ENCODE peak calls at places on chromosome 2, in four cellular contexts. One of them, this sample, is unnamed.

GRCh38 chr2:235692671-235693171 is 198.9 kb downstream of the AGAP1 start:
- DNase-seq in SK-N-SH: no peak
- DNase-seq in H1: no peak
- DNase-seq in K562: no peak
- DNase-seq in this sample: no peak

GRCh38 chr2:36178384-36178783 is 177.2 kb upstream of the CRIM1 start:
- DNase-seq in SK-N-SH: no peak
- DNase-seq in H1: no peak
- DNase-seq in K562: no peak
- DNase-seq in this sample: no peak

GRCh38 chr2:199379251-199379650 is 78.5 kb downstream of the SATB2 start:
- DNase-seq in SK-N-SH: no peak
- DNase-seq in H1: no peak
- DNase-seq in K562: no peak
- DNase-seq in this sample: no peak

GRCh38 chr2:10269291-10269690 is 33.4 kb upstream of the HPCAL1 start:
- DNase-seq in K562: no peak
- DNase-seq in H1: no peak
- DNase-seq in SK-N-SH: no peak
- DNase-seq in this sample: peak

GRCh38 chr2:349390-349789 is 61.5 kb upstream of the ALKAL2 start:
- DNase-seq in SK-N-SH: no peak
- DNase-seq in K562: no peak
- DNase-seq in H1: no peak
- DNase-seq in this sample: no peak

GRCh38 chr2:161578998-161579397 is 45.2 kb upstream of the SLC4A10 start:
- DNase-seq in SK-N-SH: no peak
- DNase-seq in H1: no peak
- DNase-seq in K562: no peak
- DNase-seq in this sample: no peak

GRCh38 chr2:200003444-200003843 is 48.1 kb downstream of the MAIP1 start:
- DNase-seq in K562: no peak
- DNase-seq in SK-N-SH: no peak
- DNase-seq in H1: no peak
- DNase-seq in this sample: no peak

GRCh38 chr2:153386481-153386891 is 92.1 kb downstream of the RPRM start:
- DNase-seq in K562: no peak
- DNase-seq in H1: no peak
- DNase-seq in SK-N-SH: no peak
- DNase-seq in this sample: no peak

GRCh38 chr2:20203072-20203471 is 21.9 kb downstream of the SDC1 start:
- DNase-seq in K562: no peak
- DNase-seq in SK-N-SH: no peak
- DNase-seq in H1: no peak
- DNase-seq in this sample: no peak

GRCh38 chr2:53970095-53970897 is 497 bp downstream of the PSME4 start:
- DNase-seq in H1: no peak
- DNase-seq in SK-N-SH: peak
- DNase-seq in K562: peak
- DNase-seq in this sample: peak

GRCh38 chr2:223619486-223620129 is 17.4 kb upstream of the SCG2 start:
- DNase-seq in K562: no peak
- DNase-seq in SK-N-SH: no peak
- DNase-seq in H1: no peak
- DNase-seq in this sample: no peak

GRCh38 chr2:98757904-98758421 is 27.0 kb upstream of the MGAT4A start:
- DNase-seq in K562: no peak
- DNase-seq in SK-N-SH: no peak
- DNase-seq in H1: no peak
- DNase-seq in this sample: no peak

GRCh38 chr2:188610827-188611226 is 319.2 kb downstream of the GULP1 start:
- DNase-seq in SK-N-SH: no peak
- DNase-seq in K562: no peak
- DNase-seq in H1: no peak
- DNase-seq in this sample: no peak
- TF ChIP-seq TEAD4 in SK-N-SH: no peak
- TF ChIP-seq TEAD4 in K562: no peak
- TF ChIP-seq TEAD4 in H1: no peak
- TF ChIP-seq TEAD4 in this sample: no peak

GRCh38 chr2:176768185-176768584 is 444.4 kb upstream of the HNRNPA3 start:
- DNase-seq in SK-N-SH: no peak
- DNase-seq in K562: no peak
- DNase-seq in H1: no peak
- DNase-seq in this sample: no peak
- TF ChIP-seq TEAD4 in SK-N-SH: no peak
- TF ChIP-seq TEAD4 in K562: no peak
- TF ChIP-seq TEAD4 in H1: no peak
- TF ChIP-seq TEAD4 in this sample: no peak

GRCh38 chr2:58644992-58645391 is 403.9 kb upstream of the FANCL start:
- DNase-seq in H1: no peak
- DNase-seq in SK-N-SH: no peak
- DNase-seq in K562: no peak
- DNase-seq in this sample: no peak

GRCh38 chr2:58635801-58636375 is 394.8 kb upstream of the FANCL start:
- DNase-seq in H1: no peak
- DNase-seq in K562: no peak
- DNase-seq in SK-N-SH: no peak
- DNase-seq in this sample: no peak

GRCh38 chr2:58638256-58638795 is 397.2 kb upstream of the FANCL start:
- DNase-seq in SK-N-SH: no peak
- DNase-seq in H1: no peak
- DNase-seq in K562: no peak
- DNase-seq in this sample: no peak

GRCh38 chr2:58641001-58641400 is 399.9 kb upstream of the FANCL start:
- DNase-seq in SK-N-SH: no peak
- DNase-seq in K562: no peak
- DNase-seq in H1: no peak
- DNase-seq in this sample: no peak

GRCh38 chr2:58640042-58640441 is 398.9 kb upstream of the FANCL start:
- DNase-seq in SK-N-SH: no peak
- DNase-seq in K562: peak
- DNase-seq in H1: no peak
- DNase-seq in this sample: no peak
- TF ChIP-seq TEAD4 in SK-N-SH: no peak
- TF ChIP-seq TEAD4 in K562: no peak
- TF ChIP-seq TEAD4 in H1: no peak
- TF ChIP-seq TEAD4 in this sample: no peak

GRCh38 chr2:46297546-46298271 is 502 bp downstream of the EPAS1 start:
- DNase-seq in K562: peak
- DNase-seq in SK-N-SH: peak
- DNase-seq in H1: no peak
- DNase-seq in this sample: peak

GRCh38 chr2:46294185-46294836 is 2.9 kb upstream of the EPAS1 start:
- DNase-seq in SK-N-SH: peak
- DNase-seq in K562: peak
- DNase-seq in H1: no peak
- DNase-seq in this sample: peak

GRCh38 chr2:46296840-46297545 is at the start of gene EPAS1:
- DNase-seq in K562: peak
- DNase-seq in SK-N-SH: peak
- DNase-seq in H1: peak
- DNase-seq in this sample: peak

GRCh38 chr2:46298272-46298521 is 990 bp downstream of the EPAS1 start:
- DNase-seq in K562: no peak
- DNase-seq in SK-N-SH: no peak
- DNase-seq in H1: no peak
- DNase-seq in this sample: no peak

GRCh38 chr2:46296216-46296839 is 879 bp upstream of the EPAS1 start:
- DNase-seq in H1: no peak
- DNase-seq in SK-N-SH: no peak
- DNase-seq in K562: no peak
- DNase-seq in this sample: peak
- TF ChIP-seq TEAD4 in H1: no peak
- TF ChIP-seq TEAD4 in SK-N-SH: no peak
- TF ChIP-seq TEAD4 in K562: no peak
- TF ChIP-seq TEAD4 in this sample: no peak

DNA sequence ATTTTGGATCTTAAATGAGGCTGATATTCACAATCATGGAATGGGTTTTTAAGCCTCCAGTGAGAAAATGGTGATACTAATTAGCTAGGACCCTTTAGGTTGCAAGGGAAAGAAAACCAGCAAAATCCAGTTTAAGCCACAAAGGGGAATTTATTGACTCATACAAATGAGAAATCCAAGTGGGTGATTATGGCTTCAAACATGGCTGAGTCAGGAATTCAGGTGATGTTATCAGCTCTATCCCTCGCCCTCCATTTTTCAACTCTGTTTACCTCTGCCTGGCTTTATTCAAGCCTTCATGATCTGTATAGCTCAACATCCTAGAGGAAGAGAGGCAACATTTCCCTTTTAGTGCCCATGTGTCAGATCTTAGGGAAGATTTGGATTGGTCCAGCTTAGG is 75.3 kb upstream of the DLX2 start:
- DNase-seq in K562: no peak
- DNase-seq in H1: no peak
- DNase-seq in SK-N-SH: no peak
- DNase-seq in this sample: no peak
- TF ChIP-seq TEAD4 in K562: no peak
- TF ChIP-seq TEAD4 in H1: no peak
- TF ChIP-seq TEAD4 in SK-N-SH: peak
- TF ChIP-seq TEAD4 in this sample: no peak

GRCh38 chr2:4995466-4995865 is 696.7 kb upstream of the SOX11 start:
- DNase-seq in SK-N-SH: no peak
- DNase-seq in K562: no peak
- DNase-seq in H1: no peak
- DNase-seq in this sample: no peak
- TF ChIP-seq TEAD4 in SK-N-SH: no peak
- TF ChIP-seq TEAD4 in K562: no peak
- TF ChIP-seq TEAD4 in H1: no peak
- TF ChIP-seq TEAD4 in this sample: no peak

DNA sequence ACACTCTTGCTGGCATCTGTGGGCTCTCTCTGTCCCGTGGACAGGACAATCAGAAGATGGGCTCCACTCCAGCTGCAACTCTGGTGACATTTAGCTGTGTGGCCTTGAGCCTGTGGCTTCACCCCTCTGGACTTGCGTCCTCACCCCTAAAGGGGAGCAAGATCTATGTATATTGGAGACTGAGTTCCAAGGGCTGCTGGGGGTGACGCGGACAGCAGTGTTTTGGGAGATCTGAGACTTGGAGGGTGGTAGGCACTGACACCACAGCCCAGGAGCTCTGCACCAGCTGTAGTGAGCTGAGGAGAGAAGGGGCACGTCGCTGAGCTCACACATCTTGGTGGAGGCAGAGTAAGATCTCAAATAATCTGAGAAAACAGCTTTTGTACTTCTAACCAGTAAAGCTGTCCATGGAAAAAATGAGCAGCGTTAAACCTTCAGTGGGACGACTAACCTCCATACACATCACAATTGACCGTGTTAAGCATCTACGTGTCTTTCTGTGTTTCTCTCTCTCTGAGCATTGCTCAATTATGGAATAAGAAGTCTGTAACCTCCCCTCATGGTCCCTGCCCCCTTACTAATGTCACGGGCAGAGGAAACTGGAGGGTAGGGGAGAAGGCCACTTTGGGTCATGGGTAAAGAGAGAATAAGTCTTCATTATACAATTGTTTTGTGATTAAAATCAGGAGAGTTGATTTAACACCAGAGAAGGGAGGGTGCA is 85.8 kb downstream of the SH3RF3 start:
- DNase-seq in K562: no peak
- DNase-seq in SK-N-SH: no peak
- DNase-seq in H1: no peak
- DNase-seq in this sample: no peak
- TF ChIP-seq TEAD4 in K562: no peak
- TF ChIP-seq TEAD4 in SK-N-SH: no peak
- TF ChIP-seq TEAD4 in H1: no peak
- TF ChIP-seq TEAD4 in this sample: no peak

GRCh38 chr2:96374211-96374951 is 38.8 kb downstream of the NCAPH start:
- DNase-seq in H1: no peak
- DNase-seq in SK-N-SH: peak
- DNase-seq in K562: peak
- DNase-seq in this sample: no peak
- TF ChIP-seq TEAD4 in H1: no peak
- TF ChIP-seq TEAD4 in SK-N-SH: no peak
- TF ChIP-seq TEAD4 in K562: no peak
- TF ChIP-seq TEAD4 in this sample: no peak

This sample was measured in WTC11.